ENCODE peak calls at places on chromosome 6, in seven cellular contexts. U, W, R, J, S, F and T are unnamed samples.
A peak's percentile ranks its signal among the peaks of the same experiment; 100 is the strongest.

GRCh38 chr6:22819209-22819608 is 249.8 kb downstream of the HDGFL1 start:
- DNase-seq in J (no peak), R (no peak), S (no peak), F (no peak), W (no peak), U (no peak), T (no peak)

GRCh38 chr6:159720708-159721107 is 6.6 kb upstream of the WTAP start:
- DNase-seq in W (peak; percentile 49), U (peak; percentile 47), F (no peak), J (peak; percentile 55), S (no peak), R (no peak), T (no peak)

GRCh38 chr6:118122161-118122560 is 215.1 kb downstream of the SLC35F1 start:
- DNase-seq in U (no peak), R (no peak), W (no peak), S (no peak), F (no peak), J (no peak), T (no peak)

GRCh38 chr6:157035576-157035975 is 258.4 kb downstream of the ARID1B start:
- DNase-seq in F (no peak), J (no peak), U (no peak), W (no peak), R (no peak), S (no peak), T (no peak)

GRCh38 chr6:127022297-127022696 is 96.2 kb upstream of the RSPO3 start:
- DNase-seq in U (no peak), R (no peak), J (peak; percentile 48), S (no peak), F (peak; percentile 35), W (peak; percentile 67), T (no peak)

GRCh38 chr6:30678964-30679726 is 6.3 kb upstream of the DHX16 start:
- DNase-seq in U (peak; percentile 82), J (peak; percentile 94), F (peak; percentile 91), R (peak; percentile 88), W (peak; percentile 91), S (peak; percentile 62), T (peak; percentile 95)

GRCh38 chr6:107305391-107305790 is 154.0 kb downstream of the PDSS2 start:
- DNase-seq in U (peak; percentile 23), R (no peak), J (no peak), F (no peak), W (no peak), S (no peak), T (no peak)

GRCh38 chr6:83096791-83097190 is 29.3 kb downstream of the DOP1A start:
- DNase-seq in U (peak; percentile 28), J (no peak), R (no peak), S (no peak), F (no peak), W (no peak), T (no peak)

GRCh38 chr6:22057962-22058361 is 238.9 kb downstream of the PRL start:
- DNase-seq in F (no peak), J (no peak), W (no peak), S (no peak), U (no peak), R (no peak), T (no peak)

GRCh38 chr6:108114861-108115597 is 40.5 kb upstream of the OSTM1 start:
- DNase-seq in R (peak; percentile 64), U (peak; percentile 82), J (peak; percentile 62), W (peak; percentile 36), F (peak; percentile 73), S (no peak), T (no peak)

GRCh38 chr6:126661646-126662045 is 321.7 kb downstream of the CENPW start:
- DNase-seq in F (no peak), U (peak; percentile 83), W (no peak), R (no peak), J (no peak), S (no peak), T (no peak)

GRCh38 chr6:75458895-75459294 is 34.7 kb downstream of the FILIP1 start:
- DNase-seq in R (no peak), J (no peak), S (no peak), F (no peak), W (no peak), U (peak; percentile 88), T (no peak)

GRCh38 chr6:154726887-154727286 is 6.3 kb upstream of the SCAF8 start:
- DNase-seq in U (no peak), R (no peak), J (no peak), F (no peak), S (no peak), W (no peak), T (no peak)

GRCh38 chr6:4577406-4577805 is 198.8 kb upstream of the CDYL start:
- DNase-seq in W (peak; percentile 26), S (no peak), J (no peak), U (peak; percentile 98), R (no peak), F (no peak), T (peak; percentile 11)

GRCh38 chr6:14035448-14035847 is 82.1 kb upstream of the CD83 start:
- DNase-seq in S (no peak), J (no peak), F (no peak), R (no peak), W (no peak), U (peak; percentile 75), T (no peak)

GRCh38 chr6:154615483-154616025 is 105.1 kb upstream of the CNKSR3 start:
- DNase-seq in R (peak; percentile 68), W (peak; percentile 94), U (peak; percentile 87), S (no peak), J (peak; percentile 92), F (peak; percentile 93), T (peak; percentile 87)

GRCh38 chr6:113644861-113645575 is 212.1 kb upstream of the MARCKS start:
- DNase-seq in F (no peak), J (no peak), S (no peak), R (no peak), W (no peak), U (peak; percentile 96), T (no peak)

GRCh38 chr6:111750753-111751684 is 122.2 kb downstream of the FYN start:
- DNase-seq in W (no peak), F (no peak), U (peak; percentile 97), R (no peak), J (peak; percentile 87), S (no peak), T (no peak)

GRCh38 chr6:150725795-150726194 is 126.1 kb downstream of the PLEKHG1 start:
- DNase-seq in J (no peak), U (no peak), S (no peak), F (no peak), W (no peak), R (no peak), T (no peak)

GRCh38 chr6:90197854-90198496 is 98.7 kb downstream of the BACH2 start:
- DNase-seq in S (no peak), F (peak; percentile 37), R (no peak), U (peak; percentile 56), J (no peak), W (no peak), T (peak; percentile 51)

GRCh38 chr6:56490994-56491393 is 151.7 kb downstream of the DST start:
- DNase-seq in J (no peak), F (no peak), U (peak; percentile 54), R (no peak), S (no peak), W (no peak), T (no peak)

GRCh38 chr6:105215506-105215905 is 35.7 kb upstream of the POPDC3 start:
- DNase-seq in W (no peak), R (no peak), U (no peak), F (no peak), J (no peak), S (no peak), T (no peak)

GRCh38 chr6:116536216-116536621 is 9.3 kb downstream of the TRAPPC3L start:
- DNase-seq in W (peak; percentile 27), U (peak; percentile 82), R (no peak), F (peak; percentile 31), S (no peak), J (no peak), T (no peak)

DNA sequence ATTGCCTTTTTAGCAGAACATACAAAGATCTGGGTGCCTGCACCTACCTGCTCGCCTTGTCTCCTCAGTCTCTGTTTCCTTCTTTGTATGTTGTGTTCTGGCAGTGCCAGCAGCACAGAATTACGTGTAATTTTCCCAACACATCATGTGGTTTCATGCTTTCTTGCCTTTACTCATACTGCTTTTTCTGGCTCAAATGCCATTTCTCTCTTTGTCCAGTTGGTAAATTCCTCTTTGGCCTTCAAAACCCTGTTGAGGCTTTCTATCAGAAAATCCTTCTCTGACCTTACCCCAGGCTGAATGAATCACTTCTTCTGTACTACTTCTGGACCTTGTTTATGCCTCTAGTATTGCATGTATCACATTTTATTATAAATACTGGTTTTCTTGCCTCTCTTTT is 31.8 kb downstream of the L3MBTL3 start:
- DNase-seq in F (no peak), W (no peak), U (peak; percentile 6), R (no peak), S (no peak), J (no peak), T (no peak)
- TF ChIP-seq CTCF in F (no peak), W (no peak), U (no peak), R (no peak), S (no peak), J (no peak), T (no peak)

DNA sequence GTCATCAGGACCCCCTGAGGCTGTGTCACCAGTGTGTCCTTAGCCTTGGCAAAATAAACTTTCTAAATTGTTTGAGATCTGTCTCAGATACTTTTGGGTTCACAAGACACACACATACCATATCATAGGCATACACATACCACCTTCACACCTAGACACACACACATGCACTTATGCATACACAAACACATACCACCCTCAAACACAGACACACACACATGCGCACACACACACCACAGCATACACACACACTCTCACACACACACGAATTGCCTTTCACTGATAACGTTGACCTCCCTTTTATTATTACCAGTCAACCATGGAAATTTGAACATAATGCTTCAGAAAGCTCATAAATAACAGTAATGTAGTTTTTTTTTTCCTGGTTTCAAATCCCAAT is 108.6 kb upstream of the MYLIP start:
- DNase-seq in W (no peak), F (no peak), S (no peak), R (no peak), U (no peak), J (no peak), T (no peak)
- TF ChIP-seq CTCF in W (no peak), F (no peak), S (no peak), R (no peak), U (no peak), J (no peak), T (no peak)

GRCh38 chr6:167245586-167245985 is 45.5 kb upstream of the UNC93A start:
- DNase-seq in U (no peak), F (no peak), W (no peak), R (no peak), S (no peak), J (no peak), T (no peak)
- TF ChIP-seq CTCF in U (no peak), F (no peak), W (no peak), R (no peak), S (no peak), J (no peak), T (no peak)

DNA sequence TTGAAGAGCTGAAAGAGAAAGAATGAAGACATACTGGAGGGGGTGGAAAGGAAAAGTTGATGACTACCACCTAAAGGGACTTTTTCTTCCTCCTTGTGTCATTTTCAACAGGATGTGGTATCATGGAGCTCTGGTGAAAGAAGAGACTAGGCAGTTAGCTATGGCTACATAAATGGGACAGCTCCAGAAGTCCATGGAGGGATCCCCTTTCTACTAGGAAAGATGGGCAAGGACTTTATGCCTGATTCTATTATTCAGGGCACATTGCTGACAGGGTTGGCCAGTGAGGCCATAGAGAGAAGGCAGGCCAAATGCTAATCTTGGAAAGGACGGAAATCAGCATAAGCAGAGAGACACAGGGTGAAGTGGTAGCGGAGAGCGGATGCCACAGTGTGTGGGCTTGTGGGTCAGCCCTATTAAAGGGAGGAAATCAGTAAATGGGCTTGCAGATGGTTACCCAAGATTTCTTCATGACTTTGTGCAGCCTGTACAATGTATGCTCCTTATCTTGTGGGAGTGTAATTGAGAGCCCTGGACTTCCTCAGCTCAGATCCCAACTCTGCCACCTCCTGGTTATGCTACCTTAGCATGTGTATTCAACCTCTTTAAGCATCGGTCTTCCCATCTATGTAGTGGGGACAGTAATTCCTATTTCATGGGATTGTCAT is 77.4 kb upstream of the TMEM170B start:
- DNase-seq in W (peak; percentile 44), S (no peak), R (no peak), F (no peak), J (peak; percentile 57), U (peak; percentile 62), T (no peak)
- TF ChIP-seq CTCF in W (peak; percentile 20), S (no peak), R (peak; percentile 32), F (no peak), J (peak; percentile 58), U (peak; percentile 28), T (no peak)